ENCODE peak calls at places on chromosomes 13 and 19, in four cellular contexts. Z, M, L and N are unnamed samples.

GRCh38 chr19:3986260-3987041 is 1.2 kb upstream of the EEF2 start:
- DNase-seq in Z (no peak), M (peak; percentile 27), L (no peak), N (no peak)

GRCh38 chr13:93249259-93249917 is 22.8 kb downstream of the GPC6 start:
- DNase-seq in Z (no peak), M (no peak), L (no peak), N (no peak)

GRCh38 chr19:42420055-42420544 is 7.1 kb downstream of the LIPE start:
- DNase-seq in Z (peak; percentile 81), M (no peak), L (no peak), N (no peak)

GRCh38 chr19:1087813-1088418 is 7.3 kb downstream of the POLR2E start:
- DNase-seq in Z (no peak), M (no peak), L (no peak), N (no peak)

GRCh38 chr19:7522923-7523667 is 671 bp downstream of the MCOLN1 start:
- DNase-seq in Z (peak; percentile 63), M (no peak), L (no peak), N (no peak)

GRCh38 chr19:30651066-30651465 is 278.9 kb downstream of the ZNF536 start:
- DNase-seq in Z (peak; percentile 64), M (no peak), L (no peak), N (no peak)

GRCh38 chr19:5292843-5293606 is 47.6 kb downstream of the PTPRS start:
- DNase-seq in Z (peak; percentile 89), M (peak; percentile 71), L (peak; percentile 64), N (no peak)

GRCh38 chr19:4083677-4084546 is 17.2 kb upstream of the ZBTB7A start:
- DNase-seq in Z (no peak), M (peak; percentile 21), L (no peak), N (no peak)

GRCh38 chr13:85241045-85241444 is 558.2 kb downstream of the SLITRK6 start:
- DNase-seq in Z (no peak), M (no peak), L (no peak), N (peak; percentile 16)

GRCh38 chr19:16274466-16274865 is 50.2 kb upstream of the KLF2 start:
- DNase-seq in Z (no peak), M (no peak), L (no peak), N (no peak)

GRCh38 chr19:50500060-50500752 is 10.8 kb downstream of the JOSD2 start:
- DNase-seq in Z (no peak), M (peak; percentile 83), L (peak; percentile 83), N (peak; percentile 38)

GRCh38 chr19:11887247-11887617 is 350 bp upstream of the ZNF69 start:
- DNase-seq in Z (no peak), M (no peak), L (no peak), N (no peak)

GRCh38 chr19:10389863-10390262 is 9.5 kb upstream of the TYK2 start:
- DNase-seq in Z (no peak), M (no peak), L (no peak), N (no peak)

GRCh38 chr19:53388904-53389303 is 6.0 kb upstream of the ZNF765 start:
- DNase-seq in Z (no peak), M (no peak), L (no peak), N (no peak)

GRCh38 chr13:62643007-62643483 is 1227.4 kb upstream of the PCDH20 start:
- DNase-seq in Z (no peak), M (no peak), L (no peak), N (peak; percentile 18)

GRCh38 chr19:39127812-39128510 is 2.4 kb downstream of the PAK4 start:
- DNase-seq in Z (peak; percentile 90), M (no peak), L (no peak), N (no peak)

GRCh38 chr13:87671031-87671823 is at the start of gene SLITRK5:
- DNase-seq in Z (peak; percentile 91), M (peak; percentile 73), L (peak; percentile 67), N (peak; percentile 77)

GRCh38 chr19:40588110-40588854 is 11.6 kb downstream of the SHKBP1 start:
- DNase-seq in Z (no peak), M (no peak), L (no peak), N (no peak)

GRCh38 chr19:8580710-8581281 is 3.6 kb upstream of the MYO1F start:
- DNase-seq in Z (peak; percentile 88), M (peak; percentile 69), L (peak; percentile 80), N (no peak)

GRCh38 chr19:58558066-58558622 is at the start of gene UBE2M:
- DNase-seq in Z (peak; percentile 97), M (peak; percentile 62), L (peak; percentile 58), N (no peak)

GRCh38 chr13:44191504-44192171 is 182.0 kb upstream of the SERP2 start:
- DNase-seq in Z (no peak), M (peak; percentile 22), L (no peak), N (no peak)

GRCh38 chr13:28964831-28965230 is 144.7 kb downstream of the MTUS2 start:
- DNase-seq in Z (no peak), M (no peak), L (no peak), N (no peak)

GRCh38 chr13:31951215-31951678 is 80.3 kb upstream of the FRY start:
- DNase-seq in Z (no peak), M (peak; percentile 60), L (peak; percentile 65), N (no peak)

GRCh38 chr19:35451278-35452096 is 3.4 kb downstream of the FFAR2 start:
- DNase-seq in Z (no peak), M (no peak), L (no peak), N (no peak)

GRCh38 chr19:49853852-49854849 is 3.2 kb downstream of the PTOV1 start:
- DNase-seq in Z (peak; percentile 50), M (no peak), L (no peak), N (no peak)

GRCh38 chr19:43507880-43508279 is 3.3 kb upstream of the PHLDB3 start:
- DNase-seq in Z (no peak), M (no peak), L (no peak), N (no peak)

GRCh38 chr13:29859971-29860370 is 9.6 kb upstream of the UBL3 start:
- DNase-seq in Z (no peak), M (no peak), L (no peak), N (peak; percentile 66)

GRCh38 chr19:49677232-49677881 is at the start of gene PRMT1:
- DNase-seq in Z (peak; percentile 79), M (peak; percentile 59), L (no peak), N (no peak)

GRCh38 chr13:48344264-48344663 is 40.7 kb downstream of the RB1 start:
- DNase-seq in Z (no peak), M (no peak), L (no peak), N (no peak)

GRCh38 chr19:18612051-18612771 is 459 bp upstream of the TMEM59L start:
- DNase-seq in Z (no peak), M (no peak), L (no peak), N (no peak)
- H3K4me3 ChIP-seq in Z (no peak overlapping the region), M (peak overlapping the region; percentile 56), L (peak overlapping the region; percentile 68), N (peak overlapping the region; percentile 45)

GRCh38 chr19:47663435-47663910 is 49.7 kb upstream of the EHD2 start:
- DNase-seq in Z (no peak), M (no peak), L (no peak), N (peak; percentile 88)
- H3K4me3 ChIP-seq in Z (no peak overlapping the region), M (peak overlapping the region; percentile 30), L (peak overlapping the region; percentile 41), N (peak overlapping the region; percentile 15)

GRCh38 chr19:56642711-56643459 is at the start of gene SMIM17:
- DNase-seq in Z (no peak), M (no peak), L (no peak), N (no peak)
- H3K4me3 ChIP-seq in Z (no peak within 1 kb of the TSS), M (no peak within 1 kb of the TSS), L (no peak within 1 kb of the TSS), N (no peak within 1 kb of the TSS)

DNA sequence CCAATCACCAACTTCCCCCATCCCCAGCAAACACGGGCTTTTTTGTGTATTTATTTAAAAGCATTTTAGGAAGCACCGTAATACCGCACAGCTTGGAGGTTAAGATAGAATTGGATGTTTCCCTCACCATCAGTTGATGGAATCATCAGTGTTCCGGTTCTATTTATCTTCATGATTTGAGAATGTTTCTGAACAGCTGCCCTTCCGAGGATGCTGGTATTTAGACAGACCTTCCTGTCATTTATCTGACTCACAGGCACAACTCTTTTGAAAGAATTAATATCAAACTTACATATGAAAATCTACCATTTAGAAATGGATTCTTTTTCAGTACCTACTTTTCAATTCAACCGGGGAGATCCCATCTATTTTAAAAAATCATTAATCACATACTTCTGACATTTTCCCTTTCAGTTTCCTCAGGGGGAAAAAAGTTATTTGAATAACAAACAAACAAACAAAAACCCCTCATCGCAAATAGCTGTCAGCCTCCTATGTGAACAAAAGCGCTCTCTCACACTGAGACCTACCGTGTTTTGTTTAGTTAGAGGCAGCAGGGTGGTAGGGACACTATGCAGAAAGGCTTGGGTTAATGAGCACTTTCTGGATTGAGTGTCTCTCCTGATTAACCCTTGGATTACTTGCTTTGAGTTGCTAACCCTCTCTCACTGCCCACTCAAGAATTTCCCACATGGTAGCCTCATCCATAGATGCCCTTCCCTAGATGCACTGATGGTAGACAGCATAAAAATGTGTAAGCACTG is 189.3 kb downstream of the TM9SF2 start:
- DNase-seq in Z (no peak), M (no peak), L (no peak), N (no peak)
- H3K4me3 ChIP-seq in Z (no peak overlapping the region), M (no peak overlapping the region), L (no peak overlapping the region), N (no peak overlapping the region)

GRCh38 chr13:33537691-33538090 is 252.1 kb upstream of the STARD13 start:
- DNase-seq in Z (no peak), M (no peak), L (no peak), N (no peak)
- H3K4me3 ChIP-seq in Z (no peak overlapping the region), M (no peak overlapping the region), L (no peak overlapping the region), N (no peak overlapping the region)